ENCODE peak calls at places on chromosomes 1 and 21, in eight cellular contexts. One of them, this sample, is unnamed.
A peak's percentile ranks its signal among the peaks of the same experiment; 100 is the strongest.

GRCh38 chr1:41678141-41678878 is 193.8 kb upstream of the EDN2 start:
- DNase-seq in A549: no peak
- DNase-seq in activated naive CD8-positive, alpha-beta T cell treated with anti-CD3 and anti-CD28 coated beads, Interleukin-2, amount 50 U/mL, for 24 hours: no peak
- DNase-seq in effector CD4-positive, alpha-beta T cell: no peak
- DNase-seq in activated CD8-positive, alpha-beta memory T cell treated with anti-CD3 and anti-CD28 coated beads for 24 hours: no peak
- DNase-seq in stimulated activated CD8-positive, alpha-beta memory T cell treated with anti-CD3 and anti-CD28 coated beads, Interleukin-2, amount 100 ng/mL, for 1 hour: no peak
- DNase-seq in WTC11: no peak
- DNase-seq in AG09309: peak; percentile 32
- DNase-seq in this sample: peak; percentile 82

GRCh38 chr1:43477716-43478115 is 24.0 kb upstream of the HYI start:
- DNase-seq in A549: no peak
- DNase-seq in activated naive CD8-positive, alpha-beta T cell treated with anti-CD3 and anti-CD28 coated beads, Interleukin-2, amount 50 U/mL, for 24 hours: no peak
- DNase-seq in effector CD4-positive, alpha-beta T cell: no peak
- DNase-seq in activated CD8-positive, alpha-beta memory T cell treated with anti-CD3 and anti-CD28 coated beads for 24 hours: no peak
- DNase-seq in stimulated activated CD8-positive, alpha-beta memory T cell treated with anti-CD3 and anti-CD28 coated beads, Interleukin-2, amount 100 ng/mL, for 1 hour: no peak
- DNase-seq in WTC11: no peak
- DNase-seq in AG09309: no peak
- DNase-seq in this sample: no peak

GRCh38 chr1:1406101-1406820 is 832 bp downstream of the MRPL20 start:
- DNase-seq in A549: no peak
- DNase-seq in activated naive CD8-positive, alpha-beta T cell treated with anti-CD3 and anti-CD28 coated beads, Interleukin-2, amount 50 U/mL, for 24 hours: no peak
- DNase-seq in effector CD4-positive, alpha-beta T cell: no peak
- DNase-seq in activated CD8-positive, alpha-beta memory T cell treated with anti-CD3 and anti-CD28 coated beads for 24 hours: no peak
- DNase-seq in stimulated activated CD8-positive, alpha-beta memory T cell treated with anti-CD3 and anti-CD28 coated beads, Interleukin-2, amount 100 ng/mL, for 1 hour: no peak
- DNase-seq in WTC11: no peak
- DNase-seq in AG09309: no peak
- DNase-seq in this sample: peak; percentile 31

GRCh38 chr1:156656779-156657160 is 14.9 kb downstream of the BCAN start:
- DNase-seq in A549: no peak
- DNase-seq in activated naive CD8-positive, alpha-beta T cell treated with anti-CD3 and anti-CD28 coated beads, Interleukin-2, amount 50 U/mL, for 24 hours: no peak
- DNase-seq in effector CD4-positive, alpha-beta T cell: no peak
- DNase-seq in activated CD8-positive, alpha-beta memory T cell treated with anti-CD3 and anti-CD28 coated beads for 24 hours: no peak
- DNase-seq in stimulated activated CD8-positive, alpha-beta memory T cell treated with anti-CD3 and anti-CD28 coated beads, Interleukin-2, amount 100 ng/mL, for 1 hour: no peak
- DNase-seq in WTC11: no peak
- DNase-seq in AG09309: no peak
- DNase-seq in this sample: peak; percentile 64

GRCh38 chr1:7953850-7954609 is 7.5 kb upstream of the PARK7 start:
- DNase-seq in A549: peak; percentile 76
- DNase-seq in activated naive CD8-positive, alpha-beta T cell treated with anti-CD3 and anti-CD28 coated beads, Interleukin-2, amount 50 U/mL, for 24 hours: peak; percentile 98
- DNase-seq in effector CD4-positive, alpha-beta T cell: peak; percentile 52
- DNase-seq in activated CD8-positive, alpha-beta memory T cell treated with anti-CD3 and anti-CD28 coated beads for 24 hours: peak; percentile 97
- DNase-seq in stimulated activated CD8-positive, alpha-beta memory T cell treated with anti-CD3 and anti-CD28 coated beads, Interleukin-2, amount 100 ng/mL, for 1 hour: peak; percentile 62
- DNase-seq in WTC11: peak; percentile 69
- DNase-seq in AG09309: peak; percentile 52
- DNase-seq in this sample: peak; percentile 99

GRCh38 chr1:203189951-203190352 is 3.4 kb upstream of the CHI3L1 start:
- DNase-seq in A549: no peak
- DNase-seq in activated naive CD8-positive, alpha-beta T cell treated with anti-CD3 and anti-CD28 coated beads, Interleukin-2, amount 50 U/mL, for 24 hours: no peak
- DNase-seq in effector CD4-positive, alpha-beta T cell: no peak
- DNase-seq in activated CD8-positive, alpha-beta memory T cell treated with anti-CD3 and anti-CD28 coated beads for 24 hours: no peak
- DNase-seq in stimulated activated CD8-positive, alpha-beta memory T cell treated with anti-CD3 and anti-CD28 coated beads, Interleukin-2, amount 100 ng/mL, for 1 hour: no peak
- DNase-seq in WTC11: no peak
- DNase-seq in AG09309: no peak
- DNase-seq in this sample: no peak

GRCh38 chr1:111739984-111740765 is 980 bp upstream of the INKA2 start:
- DNase-seq in A549: peak; percentile 35
- DNase-seq in activated naive CD8-positive, alpha-beta T cell treated with anti-CD3 and anti-CD28 coated beads, Interleukin-2, amount 50 U/mL, for 24 hours: peak; percentile 18
- DNase-seq in effector CD4-positive, alpha-beta T cell: no peak
- DNase-seq in activated CD8-positive, alpha-beta memory T cell treated with anti-CD3 and anti-CD28 coated beads for 24 hours: peak; percentile 69
- DNase-seq in stimulated activated CD8-positive, alpha-beta memory T cell treated with anti-CD3 and anti-CD28 coated beads, Interleukin-2, amount 100 ng/mL, for 1 hour: no peak
- DNase-seq in WTC11: peak; percentile 90
- DNase-seq in AG09309: no peak
- DNase-seq in this sample: peak; percentile 86

GRCh38 chr21:45409466-45410150 is 4.6 kb downstream of the COL18A1 start:
- DNase-seq in A549: no peak
- DNase-seq in activated naive CD8-positive, alpha-beta T cell treated with anti-CD3 and anti-CD28 coated beads, Interleukin-2, amount 50 U/mL, for 24 hours: no peak
- DNase-seq in effector CD4-positive, alpha-beta T cell: no peak
- DNase-seq in activated CD8-positive, alpha-beta memory T cell treated with anti-CD3 and anti-CD28 coated beads for 24 hours: no peak
- DNase-seq in stimulated activated CD8-positive, alpha-beta memory T cell treated with anti-CD3 and anti-CD28 coated beads, Interleukin-2, amount 100 ng/mL, for 1 hour: no peak
- DNase-seq in WTC11: no peak
- DNase-seq in AG09309: no peak
- DNase-seq in this sample: peak; percentile 78

GRCh38 chr1:41360074-41361027 is 883 bp upstream of the FOXO6 start:
- DNase-seq in A549: no peak
- DNase-seq in activated naive CD8-positive, alpha-beta T cell treated with anti-CD3 and anti-CD28 coated beads, Interleukin-2, amount 50 U/mL, for 24 hours: no peak
- DNase-seq in effector CD4-positive, alpha-beta T cell: no peak
- DNase-seq in activated CD8-positive, alpha-beta memory T cell treated with anti-CD3 and anti-CD28 coated beads for 24 hours: peak; percentile 54
- DNase-seq in stimulated activated CD8-positive, alpha-beta memory T cell treated with anti-CD3 and anti-CD28 coated beads, Interleukin-2, amount 100 ng/mL, for 1 hour: no peak
- DNase-seq in WTC11: peak; percentile 48
- DNase-seq in AG09309: no peak
- DNase-seq in this sample: no peak

GRCh38 chr1:10575616-10576015 is 100.9 kb downstream of the PEX14 start:
- DNase-seq in A549: peak; percentile 9
- DNase-seq in activated naive CD8-positive, alpha-beta T cell treated with anti-CD3 and anti-CD28 coated beads, Interleukin-2, amount 50 U/mL, for 24 hours: no peak
- DNase-seq in effector CD4-positive, alpha-beta T cell: no peak
- DNase-seq in activated CD8-positive, alpha-beta memory T cell treated with anti-CD3 and anti-CD28 coated beads for 24 hours: no peak
- DNase-seq in stimulated activated CD8-positive, alpha-beta memory T cell treated with anti-CD3 and anti-CD28 coated beads, Interleukin-2, amount 100 ng/mL, for 1 hour: no peak
- DNase-seq in WTC11: no peak
- DNase-seq in AG09309: peak; percentile 20
- DNase-seq in this sample: no peak

GRCh38 chr1:76764638-76765572 is 102.4 kb upstream of the ST6GALNAC5 start:
- DNase-seq in A549: no peak
- DNase-seq in activated naive CD8-positive, alpha-beta T cell treated with anti-CD3 and anti-CD28 coated beads, Interleukin-2, amount 50 U/mL, for 24 hours: no peak
- DNase-seq in effector CD4-positive, alpha-beta T cell: no peak
- DNase-seq in activated CD8-positive, alpha-beta memory T cell treated with anti-CD3 and anti-CD28 coated beads for 24 hours: no peak
- DNase-seq in stimulated activated CD8-positive, alpha-beta memory T cell treated with anti-CD3 and anti-CD28 coated beads, Interleukin-2, amount 100 ng/mL, for 1 hour: no peak
- DNase-seq in WTC11: no peak
- DNase-seq in AG09309: no peak
- DNase-seq in this sample: no peak

GRCh38 chr1:94641990-94642389 is 100.4 kb upstream of the F3 start:
- DNase-seq in A549: no peak
- DNase-seq in activated naive CD8-positive, alpha-beta T cell treated with anti-CD3 and anti-CD28 coated beads, Interleukin-2, amount 50 U/mL, for 24 hours: no peak
- DNase-seq in effector CD4-positive, alpha-beta T cell: no peak
- DNase-seq in activated CD8-positive, alpha-beta memory T cell treated with anti-CD3 and anti-CD28 coated beads for 24 hours: no peak
- DNase-seq in stimulated activated CD8-positive, alpha-beta memory T cell treated with anti-CD3 and anti-CD28 coated beads, Interleukin-2, amount 100 ng/mL, for 1 hour: no peak
- DNase-seq in WTC11: no peak
- DNase-seq in AG09309: no peak
- DNase-seq in this sample: no peak

GRCh38 chr1:115496904-115497527 is 144.8 kb upstream of the VANGL1 start:
- DNase-seq in A549: peak; percentile 14
- DNase-seq in activated naive CD8-positive, alpha-beta T cell treated with anti-CD3 and anti-CD28 coated beads, Interleukin-2, amount 50 U/mL, for 24 hours: no peak
- DNase-seq in effector CD4-positive, alpha-beta T cell: no peak
- DNase-seq in activated CD8-positive, alpha-beta memory T cell treated with anti-CD3 and anti-CD28 coated beads for 24 hours: no peak
- DNase-seq in stimulated activated CD8-positive, alpha-beta memory T cell treated with anti-CD3 and anti-CD28 coated beads, Interleukin-2, amount 100 ng/mL, for 1 hour: no peak
- DNase-seq in WTC11: no peak
- DNase-seq in AG09309: peak; percentile 45
- DNase-seq in this sample: no peak

GRCh38 chr1:109933856-109934711 is 23.4 kb downstream of the CSF1 start:
- DNase-seq in A549: no peak
- DNase-seq in activated naive CD8-positive, alpha-beta T cell treated with anti-CD3 and anti-CD28 coated beads, Interleukin-2, amount 50 U/mL, for 24 hours: peak; percentile 27
- DNase-seq in effector CD4-positive, alpha-beta T cell: no peak
- DNase-seq in activated CD8-positive, alpha-beta memory T cell treated with anti-CD3 and anti-CD28 coated beads for 24 hours: no peak
- DNase-seq in stimulated activated CD8-positive, alpha-beta memory T cell treated with anti-CD3 and anti-CD28 coated beads, Interleukin-2, amount 100 ng/mL, for 1 hour: no peak
- DNase-seq in WTC11: no peak
- DNase-seq in AG09309: peak; percentile 50
- DNase-seq in this sample: no peak